ENCODE peak calls at places on chromosomes 6 and 20, in eight cellular contexts. G is heart left ventricle; C is upper lobe of right lung; O is OCI-LY7; U is adrenal gland; V is H9; J is mammary epithelial cell; D is CD4-positive, alpha-beta T cell. E is an unnamed sample.

GRCh38 chr20:41339957-41340326 is 679 bp upstream of the LPIN3 start:
- DNase-seq in O (peak), C (peak), D (peak), G (peak), U (peak), V (peak), J (peak), E (no peak)

GRCh38 chr6:125232466-125232865 is 69.3 kb downstream of the HDDC2 start:
- DNase-seq in D (no peak), G (no peak), J (no peak), C (no peak), V (no peak), O (no peak), U (no peak), E (no peak)

GRCh38 chr20:58116505-58116904 is 111.9 kb downstream of the ANKRD60 start:
- DNase-seq in G (no peak), C (no peak), O (no peak), U (no peak), V (peak), D (no peak), J (no peak), E (no peak)

GRCh38 chr6:170236131-170236851 is 54.6 kb downstream of the DLL1 start:
- DNase-seq in J (no peak), C (peak), U (no peak), O (no peak), D (no peak), V (no peak), G (peak), E (no peak)

GRCh38 chr6:31775633-31776263 is 1.4 kb downstream of the VWA7 start:
- DNase-seq in J (no peak), D (no peak), O (no peak), U (no peak), C (no peak), G (no peak), V (no peak), E (no peak)

GRCh38 chr20:49768204-49769124 is 44.2 kb upstream of the SLC9A8 start:
- DNase-seq in O (no peak), C (peak), G (peak), D (no peak), J (peak), V (peak), U (peak), E (no peak)

GRCh38 chr6:157966597-157966977 is 15.1 kb upstream of the SYNJ2 start:
- DNase-seq in O (no peak), V (no peak), U (no peak), D (no peak), C (no peak), G (no peak), J (no peak), E (no peak)

GRCh38 chr20:47487175-47487917 is 14.3 kb upstream of the NCOA3 start:
- DNase-seq in V (no peak), D (no peak), C (no peak), O (peak), J (peak), U (no peak), G (no peak), E (no peak)

GRCh38 chr20:44092551-44093248 is 94.3 kb downstream of the JPH2 start:
- DNase-seq in J (peak), U (peak), O (peak), C (no peak), V (peak), D (no peak), G (no peak), E (no peak)

GRCh38 chr6:161744211-161745067 is 470.6 kb upstream of the AGPAT4 start:
- DNase-seq in O (no peak), U (no peak), G (no peak), C (no peak), D (no peak), J (no peak), V (no peak), E (no peak)

GRCh38 chr6:132063738-132064137 is 112.6 kb upstream of the CCN2 start:
- DNase-seq in V (no peak), O (no peak), U (no peak), G (no peak), J (peak), C (no peak), D (no peak), E (no peak)

GRCh38 chr6:124927806-124928205 is 34.4 kb upstream of the RNF217 start:
- DNase-seq in G (no peak), D (no peak), J (peak), C (no peak), O (no peak), V (no peak), U (no peak), E (no peak)

GRCh38 chr20:31845300-31845863 is at the start of gene FOXS1:
- DNase-seq in U (no peak), O (no peak), V (peak), D (no peak), C (no peak), G (peak), J (no peak), E (no peak)

GRCh38 chr6:112251170-112251945 is 3.0 kb downstream of the LAMA4 start:
- DNase-seq in D (no peak), G (peak), C (no peak), O (no peak), J (no peak), V (no peak), U (no peak), E (no peak)

GRCh38 chr6:45445749-45446454 is 68.2 kb upstream of the SUPT3H start:
- DNase-seq in C (peak), O (no peak), V (peak), U (peak), G (peak), D (no peak), J (peak), E (peak)

GRCh38 chr20:48626226-48626937 is 201.4 kb downstream of the PREX1 start:
- DNase-seq in O (no peak), D (no peak), U (no peak), J (no peak), V (no peak), C (no peak), G (no peak), E (no peak)

GRCh38 chr6:119349341-119350201 is at the start of gene MAN1A1:
- DNase-seq in O (peak), V (peak), G (peak), D (peak), J (peak), C (peak), U (peak), E (peak)

GRCh38 chr6:119347466-119348307 is 1.9 kb downstream of the MAN1A1 start:
- DNase-seq in O (peak), U (peak), J (no peak), D (peak), V (no peak), G (peak), C (peak), E (no peak)

GRCh38 chr6:119348308-119349040 is 1.1 kb downstream of the MAN1A1 start:
- DNase-seq in V (peak), C (peak), G (peak), J (no peak), U (peak), D (peak), O (peak), E (no peak)

GRCh38 chr6:119350202-119351004 is 842 bp upstream of the MAN1A1 start:
- DNase-seq in G (no peak), D (peak), C (no peak), U (peak), J (peak), V (no peak), O (peak), E (no peak)

DNA sequence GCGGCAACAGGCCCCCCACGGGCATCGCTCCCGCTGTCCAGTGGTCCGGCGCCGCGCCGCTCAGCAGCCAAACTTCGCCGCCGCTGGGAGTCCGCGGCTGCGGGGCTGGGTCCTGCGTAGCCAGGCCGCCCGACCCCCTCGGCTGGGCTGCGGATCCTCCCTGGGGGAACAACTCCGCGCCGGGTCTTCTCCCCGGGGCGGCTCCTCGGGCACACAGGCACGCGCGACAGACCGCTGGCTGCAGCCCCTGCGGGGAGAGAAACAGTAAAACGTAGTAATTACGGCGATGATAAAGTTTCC is 570 bp downstream of the MAN1A1 start:
- DNase-seq in U (no peak), G (no peak), V (no peak), C (no peak), J (no peak), O (peak), D (peak), E (no peak)
- H3K27ac ChIP-seq in U (peak), G (peak), V (no peak), C (peak), J (no peak), O (peak), D (peak), E (peak)

DNA sequence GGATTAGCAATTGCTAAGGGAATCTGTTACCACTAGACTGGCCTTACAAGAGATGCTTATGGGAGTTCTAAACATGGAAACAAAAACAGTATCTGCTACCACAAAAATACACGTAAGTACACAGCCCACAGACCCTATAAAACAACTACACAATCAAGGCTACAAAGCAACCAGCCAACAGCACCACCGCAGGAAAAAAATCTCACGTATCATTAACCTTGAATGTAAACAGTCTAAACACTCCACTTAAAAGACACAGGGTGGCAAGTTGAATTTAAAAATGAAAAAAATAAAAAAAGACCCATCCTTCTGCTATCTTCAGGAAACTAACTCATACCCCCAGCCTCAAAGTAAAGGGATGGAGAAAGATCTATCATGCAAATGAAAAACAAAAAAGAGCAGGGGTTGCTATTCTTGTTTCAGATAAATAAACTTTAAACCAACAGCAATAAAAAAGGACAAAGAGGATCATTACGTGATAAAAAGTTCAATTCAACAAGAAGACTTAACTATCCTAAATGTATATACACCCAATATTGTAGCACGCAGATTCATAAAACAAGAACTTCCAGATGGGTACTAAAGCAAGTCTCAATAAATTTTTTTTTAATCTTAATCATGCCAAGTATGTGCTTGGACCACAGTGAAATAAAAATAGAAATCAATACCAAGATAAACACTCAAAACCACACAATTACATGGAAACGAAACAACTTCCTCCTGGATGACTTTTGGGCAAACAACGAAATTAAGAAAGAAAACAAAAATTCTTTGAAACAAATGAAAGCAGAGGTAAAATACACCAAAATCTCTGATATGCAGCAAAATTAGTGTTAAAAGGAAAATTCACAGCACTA is 52.3 kb downstream of the RNGTT start:
- DNase-seq in U (no peak), C (no peak), D (no peak), O (no peak), V (no peak), G (no peak), J (no peak), E (no peak)
- TF ChIP-seq CTCF in U (no peak), C (no peak), D (no peak), O (no peak), V (no peak), G (no peak), J (no peak), E (no peak)

GRCh38 chr6:17506531-17506930 is 93.6 kb upstream of the FAM8A1 start:
- DNase-seq in V (no peak), D (no peak), O (no peak), G (no peak), U (no peak), C (no peak), J (no peak), E (no peak)

GRCh38 chr6:17504005-17504404 is 96.1 kb upstream of the FAM8A1 start:
- DNase-seq in G (no peak), V (no peak), C (no peak), J (no peak), D (no peak), O (no peak), U (no peak), E (no peak)

GRCh38 chr6:17505767-17506280 is 94.3 kb upstream of the FAM8A1 start:
- DNase-seq in J (no peak), U (no peak), C (no peak), D (no peak), V (no peak), O (no peak), G (no peak), E (no peak)

GRCh38 chr6:17506962-17507361 is 93.1 kb upstream of the FAM8A1 start:
- DNase-seq in U (no peak), D (no peak), V (no peak), G (no peak), C (no peak), O (no peak), J (no peak), E (no peak)

DNA sequence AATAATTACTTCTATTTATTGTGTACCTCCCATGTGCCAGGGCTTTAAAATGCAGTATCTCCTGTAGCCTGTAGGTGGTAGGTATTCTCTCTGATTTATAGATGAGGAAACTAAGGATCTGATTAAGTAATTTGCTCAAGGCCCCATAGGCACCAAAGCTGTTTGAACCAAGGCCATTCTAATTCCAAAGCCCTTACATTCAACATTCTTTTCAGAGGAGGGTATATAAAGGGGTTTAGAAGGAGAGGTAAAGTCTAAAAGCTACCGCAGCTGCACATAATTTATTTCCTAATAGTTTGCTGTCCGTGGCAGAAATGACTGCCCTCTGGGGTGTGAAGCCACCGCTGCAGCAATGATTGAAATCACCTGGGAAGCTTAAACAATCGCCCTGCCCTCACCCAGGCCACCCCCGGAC is 95.0 kb upstream of the FAM8A1 start:
- DNase-seq in D (no peak), G (no peak), J (no peak), V (no peak), U (no peak), O (peak), C (no peak), E (no peak)
- H3K27ac ChIP-seq in D (no peak), G (no peak), J (no peak), V (no peak), U (no peak), O (no peak), C (no peak), E (no peak)

DNA sequence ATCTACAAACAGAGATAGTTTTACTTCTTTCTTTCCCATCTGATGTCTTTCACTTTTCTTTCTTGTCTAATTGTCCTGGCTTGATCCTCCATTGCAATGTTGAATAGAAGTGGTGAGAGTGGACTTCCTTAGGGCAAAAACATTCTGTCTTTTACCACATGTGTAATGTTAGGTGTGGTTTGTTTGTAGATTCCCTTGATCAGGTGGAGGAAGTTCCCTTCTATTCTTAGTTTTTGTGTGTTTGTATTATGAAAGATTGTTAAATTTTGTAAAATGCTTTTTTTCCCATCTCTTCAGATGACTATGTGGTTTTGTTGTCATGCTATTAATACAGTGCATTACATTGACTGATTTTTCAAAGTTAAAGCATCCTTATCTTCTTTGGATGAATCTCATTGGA is 41.6 kb upstream of the DUSP22 start:
- DNase-seq in G (no peak), V (no peak), D (no peak), U (no peak), C (no peak), J (no peak), O (no peak), E (no peak)
- TF ChIP-seq CTCF in G (no peak), V (no peak), D (no peak), U (no peak), C (no peak), J (no peak), O (no peak), E (no peak)